ENCODE peak calls at places on chromosomes 2 and 18, in four cellular contexts. U, C, N and V are unnamed samples.

GRCh38 chr2:9847140-9847539 is 3.9 kb downstream of the TAF1B start:
- DNase-seq in U (no peak), C (no peak), N (no peak), V (no peak)

GRCh38 chr2:1990724-1991123 is 246.4 kb upstream of the PXDN start:
- DNase-seq in U (no peak), C (no peak), N (peak; percentile 94), V (peak; percentile 97)

GRCh38 chr2:190162851-190163250 is 100.3 kb upstream of the MSTN start:
- DNase-seq in U (no peak), C (no peak), N (no peak), V (peak; percentile 32)

GRCh38 chr2:12424820-12425219 is 291.9 kb upstream of the TRIB2 start:
- DNase-seq in U (no peak), C (no peak), N (peak; percentile 52), V (peak; percentile 27)

GRCh38 chr18:48922801-48923730 is 27.7 kb downstream of the SMAD7 start:
- DNase-seq in U (no peak), C (no peak), N (no peak), V (no peak)

GRCh38 chr2:162062559-162062958 is 11.5 kb downstream of the DPP4 start:
- DNase-seq in U (no peak), C (no peak), N (no peak), V (no peak)

GRCh38 chr18:654601-655000 is 2.9 kb upstream of the TYMS start:
- DNase-seq in U (no peak), C (no peak), N (no peak), V (no peak)

GRCh38 chr18:13471971-13472628 is 253.5 kb downstream of the LDLRAD4 start:
- DNase-seq in U (no peak), C (no peak), N (peak; percentile 46), V (no peak)

GRCh38 chr2:101895819-101896322 is 95.9 kb upstream of the IL1R2 start:
- DNase-seq in U (no peak), C (no peak), N (no peak), V (no peak)

GRCh38 chr18:37355772-37356171 is 209.8 kb downstream of the CELF4 start:
- DNase-seq in U (no peak), C (no peak), N (no peak), V (no peak)

GRCh38 chr2:13597176-13597575 is 880.4 kb downstream of the TRIB2 start:
- DNase-seq in U (no peak), C (no peak), N (no peak), V (no peak)

GRCh38 chr2:74954500-74954874 is 4.0 kb upstream of the POLE4 start:
- DNase-seq in U (no peak), C (no peak), N (no peak), V (no peak)

GRCh38 chr18:58572181-58572580 is 56.7 kb downstream of the ALPK2 start:
- DNase-seq in U (no peak), C (no peak), N (no peak), V (no peak)

GRCh38 chr2:216139884-216140283 is 30.7 kb downstream of the XRCC5 start:
- DNase-seq in U (no peak), C (no peak), N (no peak), V (no peak)

GRCh38 chr2:161067846-161068245 is 92.4 kb upstream of the TANK start:
- DNase-seq in U (no peak), C (no peak), N (no peak), V (no peak)

GRCh38 chr2:153287109-153287801 is 191.3 kb downstream of the RPRM start:
- DNase-seq in U (no peak), C (no peak), N (no peak), V (no peak)

GRCh38 chr2:42835577-42836371 is 43.4 kb upstream of the HAAO start:
- DNase-seq in U (peak; percentile 31), C (no peak), N (no peak), V (no peak)

GRCh38 chr2:127612111-127612822 is 33.7 kb upstream of the GPR17 start:
- DNase-seq in U (peak; percentile 51), C (no peak), N (peak; percentile 14), V (no peak)

GRCh38 chr2:222802502-222803196 is 58.2 kb upstream of the ACSL3 start:
- DNase-seq in U (no peak), C (no peak), N (no peak), V (no peak)

GRCh38 chr18:7367336-7367735 is 136.4 kb downstream of the LRRC30 start:
- DNase-seq in U (no peak), C (no peak), N (no peak), V (no peak)

GRCh38 chr2:178322068-178322467 is 127.8 kb downstream of the OSBPL6 start:
- DNase-seq in U (no peak), C (no peak), N (no peak), V (no peak)

GRCh38 chr2:36587091-36587490 is 10.9 kb downstream of the FEZ2 start:
- DNase-seq in U (no peak), C (no peak), N (no peak), V (no peak)

GRCh38 chr2:191696960-191697359 is 19.0 kb downstream of the NABP1 start:
- DNase-seq in U (no peak), C (no peak), N (no peak), V (no peak)

GRCh38 chr2:167692191-167692590 is 555.2 kb downstream of the STK39 start:
- DNase-seq in U (no peak), C (no peak), N (no peak), V (no peak)

GRCh38 chr2:226754821-226755536 is 44.6 kb downstream of the IRS1 start:
- DNase-seq in U (no peak), C (no peak), N (no peak), V (no peak)

GRCh38 chr2:237872178-237872887 is 12.9 kb downstream of the RAMP1 start:
- DNase-seq in U (no peak), C (no peak), N (peak; percentile 20), V (no peak)

GRCh38 chr18:74251297-74252031 is 40.3 kb downstream of the CYB5A start:
- DNase-seq in U (no peak), C (no peak), N (no peak), V (no peak)

GRCh38 chr18:24397131-24397693 is 412 bp downstream of the OSBPL1A start:
- DNase-seq in U (no peak), C (peak; percentile 21), N (peak; percentile 92), V (peak; percentile 89)

GRCh38 chr18:75864816-75865215 is 437.3 kb upstream of the SMIM21 start:
- DNase-seq in U (no peak), C (no peak), N (no peak), V (no peak)

GRCh38 chr2:241157841-241158545 is 7.7 kb downstream of the PPP1R7 start:
- DNase-seq in U (no peak), C (no peak), N (no peak), V (no peak)

GRCh38 chr2:20080839-20081348 is 29.5 kb upstream of the LAPTM4A start:
- DNase-seq in U (no peak), C (no peak), N (no peak), V (no peak)

GRCh38 chr2:215504547-215504946 is 68.7 kb upstream of the FN1 start:
- DNase-seq in U (no peak), C (no peak), N (no peak), V (no peak)

GRCh38 chr18:50559750-50560680 is at the start of gene MAPK4:
- DNase-seq in U (peak; percentile 73), C (peak; percentile 22), N (no peak), V (peak; percentile 33)

GRCh38 chr2:220891405-220891804 is 680.7 kb downstream of the EPHA4 start:
- DNase-seq in U (no peak), C (no peak), N (no peak), V (no peak)

GRCh38 chr2:157874997-157875719 is 972 bp downstream of the ACVR1 start:
- DNase-seq in U (no peak), C (peak; percentile 32), N (no peak), V (peak; percentile 69)

GRCh38 chr18:56168049-56168781 is 470.2 kb downstream of the TXNL1 start:
- DNase-seq in U (no peak), C (no peak), N (no peak), V (no peak)